ENCODE peak calls at places on chromosomes 1 and 21, in four cellular contexts. C is AG08396, I is tibial artery, Z is endothelial cell. R is an unnamed sample.

GRCh38 chr1:64691631-64692030 is 53.2 kb upstream of the RAVER2 start:
- DNase-seq in C (no peak), I (no peak), Z (no peak), R (no peak)

GRCh38 chr1:109796484-109797305 is 33.0 kb upstream of the EPS8L3 start:
- DNase-seq in C (no peak), I (peak; percentile 51), Z (no peak), R (peak; percentile 0)

GRCh38 chr1:31689821-31690220 is 14.0 kb downstream of the COL16A1 start:
- DNase-seq in C (peak; percentile 92), I (no peak), Z (no peak), R (no peak)

GRCh38 chr1:153357076-153357852 is 390 bp upstream of the S100A9 start:
- DNase-seq in C (no peak), I (peak; percentile 73), Z (no peak), R (peak; percentile 76)

GRCh38 chr1:31033573-31033972 is 31.9 kb downstream of the PUM1 start:
- DNase-seq in C (no peak), I (no peak), Z (no peak), R (no peak)

GRCh38 chr1:9658186-9658585 is 6.7 kb downstream of the PIK3CD start:
- DNase-seq in C (no peak), I (no peak), Z (no peak), R (no peak)

GRCh38 chr21:33767960-33768359 is 125.7 kb downstream of the ITSN1 start:
- DNase-seq in C (no peak), I (no peak), Z (no peak), R (no peak)

GRCh38 chr1:185156321-185156853 is 366 bp downstream of the TRMT1L start:
- DNase-seq in C (no peak), I (no peak), Z (no peak), R (no peak)

GRCh38 chr1:29889776-29890175 is 653.5 kb downstream of the PTPRU start:
- DNase-seq in C (no peak), I (no peak), Z (no peak), R (no peak)

GRCh38 chr1:31371560-31371959 is 1.3 kb downstream of the FABP3 start:
- DNase-seq in C (no peak), I (no peak), Z (no peak), R (peak; percentile 63)

GRCh38 chr21:45199201-45199600 is 88.5 kb downstream of the POFUT2 start:
- DNase-seq in C (no peak), I (no peak), Z (no peak), R (no peak)

GRCh38 chr1:61424382-61424781 is 300.6 kb downstream of the TM2D1 start:
- DNase-seq in C (no peak), I (no peak), Z (no peak), R (no peak)

GRCh38 chr1:58864654-58865053 is 80.8 kb upstream of the JUN start:
- DNase-seq in C (no peak), I (no peak), Z (no peak), R (no peak)

GRCh38 chr1:198056255-198056654 is 100.5 kb upstream of the NEK7 start:
- DNase-seq in C (no peak), I (no peak), Z (peak; percentile 35), R (no peak)

GRCh38 chr1:72567511-72567910 is 285.2 kb upstream of the NEGR1 start:
- DNase-seq in C (no peak), I (no peak), Z (no peak), R (no peak)